ENCODE peak calls at places on chromosomes 13 and 19, in four cellular contexts. One of them, this sample, is unnamed.

GRCh38 chr13:86856996-86857395 is 814.2 kb upstream of the SLITRK5 start:
- DNase-seq in Right ventricle myocardium superior: no peak
- DNase-seq in GM12891: no peak
- DNase-seq in MCF 10A: peak; percentile 23
- DNase-seq in this sample: peak; percentile 67

GRCh38 chr13:103948477-103948876 is 882.3 kb upstream of the SLC10A2 start:
- DNase-seq in GM12891: no peak
- DNase-seq in MCF 10A: no peak
- DNase-seq in Right ventricle myocardium superior: no peak
- DNase-seq in this sample: no peak

GRCh38 chr13:52459668-52460067 is 4.4 kb downstream of the CKAP2 start:
- DNase-seq in GM12891: no peak
- DNase-seq in MCF 10A: peak; percentile 63
- DNase-seq in Right ventricle myocardium superior: no peak
- DNase-seq in this sample: peak; percentile 80

GRCh38 chr19:21680679-21681078 is 86.7 kb downstream of the ZNF100 start:
- DNase-seq in GM12891: no peak
- DNase-seq in MCF 10A: no peak
- DNase-seq in Right ventricle myocardium superior: no peak
- DNase-seq in this sample: no peak

GRCh38 chr19:2164020-2164988 is 571 bp downstream of the DOT1L start:
- DNase-seq in MCF 10A: no peak
- DNase-seq in GM12891: no peak
- DNase-seq in Right ventricle myocardium superior: no peak
- DNase-seq in this sample: no peak

GRCh38 chr13:34086281-34086680 is 268.3 kb downstream of the RFC3 start:
- DNase-seq in MCF 10A: no peak
- DNase-seq in GM12891: peak; percentile 6
- DNase-seq in Right ventricle myocardium superior: no peak
- DNase-seq in this sample: no peak

GRCh38 chr13:68927387-68928026 is 1180.1 kb upstream of the ATXN8OS start:
- DNase-seq in Right ventricle myocardium superior: no peak
- DNase-seq in MCF 10A: peak; percentile 62
- DNase-seq in GM12891: no peak
- DNase-seq in this sample: peak; percentile 60

GRCh38 chr13:20828540-20829364 is 55.0 kb upstream of the EEF1AKMT1 start:
- DNase-seq in MCF 10A: peak; percentile 76
- DNase-seq in GM12891: no peak
- DNase-seq in Right ventricle myocardium superior: no peak
- DNase-seq in this sample: peak; percentile 75

GRCh38 chr13:45828253-45828968 is 23.1 kb downstream of the SIAH3 start:
- DNase-seq in GM12891: no peak
- DNase-seq in Right ventricle myocardium superior: no peak
- DNase-seq in MCF 10A: no peak
- DNase-seq in this sample: no peak

GRCh38 chr13:95099541-95099940 is 201.7 kb downstream of the ABCC4 start:
- DNase-seq in Right ventricle myocardium superior: no peak
- DNase-seq in MCF 10A: peak; percentile 87
- DNase-seq in GM12891: no peak
- DNase-seq in this sample: peak; percentile 93

GRCh38 chr19:35031072-35031881 is 1.0 kb downstream of the SCN1B start:
- DNase-seq in Right ventricle myocardium superior: peak; percentile 63
- DNase-seq in MCF 10A: no peak
- DNase-seq in GM12891: no peak
- DNase-seq in this sample: peak; percentile 30

GRCh38 chr19:6204212-6204611 is 68.7 kb downstream of the ACSBG2 start:
- DNase-seq in GM12891: no peak
- DNase-seq in Right ventricle myocardium superior: no peak
- DNase-seq in MCF 10A: peak; percentile 48
- DNase-seq in this sample: no peak

GRCh38 chr19:7975037-7975436 is 30.4 kb downstream of the ELAVL1 start:
- DNase-seq in MCF 10A: no peak
- DNase-seq in Right ventricle myocardium superior: peak; percentile 67
- DNase-seq in GM12891: no peak
- DNase-seq in this sample: no peak

GRCh38 chr13:49444517-49445395 is 682 bp downstream of the SETDB2 start:
- DNase-seq in Right ventricle myocardium superior: no peak
- DNase-seq in GM12891: no peak
- DNase-seq in MCF 10A: peak; percentile 48
- DNase-seq in this sample: peak; percentile 38

GRCh38 chr13:26989261-26990007 is 182.2 kb downstream of the USP12 start:
- DNase-seq in GM12891: no peak
- DNase-seq in MCF 10A: no peak
- DNase-seq in Right ventricle myocardium superior: peak; percentile 29
- DNase-seq in this sample: no peak

GRCh38 chr19:18450934-18451836 is 13.3 kb upstream of the ISYNA1 start:
- DNase-seq in GM12891: peak; percentile 95
- DNase-seq in Right ventricle myocardium superior: peak; percentile 93
- DNase-seq in MCF 10A: peak; percentile 78
- DNase-seq in this sample: peak; percentile 82

GRCh38 chr13:110387451-110388140 is 80.5 kb downstream of the COL4A2 start:
- DNase-seq in GM12891: peak; percentile 41
- DNase-seq in MCF 10A: no peak
- DNase-seq in Right ventricle myocardium superior: peak; percentile 65
- DNase-seq in this sample: no peak

GRCh38 chr13:46804391-46804815 is 7.4 kb upstream of the ESD start:
- DNase-seq in MCF 10A: peak; percentile 80
- DNase-seq in Right ventricle myocardium superior: no peak
- DNase-seq in GM12891: no peak
- DNase-seq in this sample: peak; percentile 91

GRCh38 chr19:16892868-16893685 is 4.3 kb downstream of the F2RL3 start:
- DNase-seq in MCF 10A: no peak
- DNase-seq in GM12891: no peak
- DNase-seq in Right ventricle myocardium superior: no peak
- DNase-seq in this sample: no peak

GRCh38 chr13:47678201-47678963 is 322.7 kb downstream of the SUCLA2 start:
- DNase-seq in GM12891: no peak
- DNase-seq in Right ventricle myocardium superior: no peak
- DNase-seq in MCF 10A: no peak
- DNase-seq in this sample: no peak

GRCh38 chr13:33213797-33214196 is 71.8 kb downstream of the STARD13 start:
- DNase-seq in Right ventricle myocardium superior: no peak
- DNase-seq in GM12891: no peak
- DNase-seq in MCF 10A: no peak
- DNase-seq in this sample: no peak

GRCh38 chr19:3073931-3074595 is 11.8 kb upstream of the TLE5 start:
- DNase-seq in GM12891: no peak
- DNase-seq in MCF 10A: peak; percentile 45
- DNase-seq in Right ventricle myocardium superior: no peak
- DNase-seq in this sample: no peak

GRCh38 chr13:48749144-48749543 is 95.4 kb downstream of the CYSLTR2 start:
- DNase-seq in GM12891: no peak
- DNase-seq in Right ventricle myocardium superior: no peak
- DNase-seq in MCF 10A: peak; percentile 17
- DNase-seq in this sample: peak; percentile 27

GRCh38 chr13:90793261-90793785 is 554.2 kb upstream of the MIR17HG start:
- DNase-seq in MCF 10A: no peak
- DNase-seq in Right ventricle myocardium superior: no peak
- DNase-seq in GM12891: no peak
- DNase-seq in this sample: no peak